ENCODE peak calls at places on chromosomes 3 and 15, in six cellular contexts. H is AG09319, N is H9, B is Peyer's patch, D is HFF-Myc, U is IMR-90. Z is an unnamed sample.

GRCh38 chr15:98597666-98598065 is 50.7 kb upstream of the IGF1R start:
- DNase-seq in B (no peak), N (no peak), U (no peak), H (no peak), D (no peak), Z (peak)

GRCh38 chr3:113084777-113085176 is 94.0 kb downstream of the GTPBP8 start:
- DNase-seq in B (no peak), D (peak), U (peak), H (peak), N (no peak), Z (no peak)

GRCh38 chr3:75001330-75001729 is 386.9 kb upstream of the CNTN3 start:
- DNase-seq in N (no peak), H (no peak), D (no peak), B (no peak), U (peak), Z (no peak)

GRCh38 chr3:25453521-25454410 is 25.7 kb downstream of the RARB start:
- DNase-seq in H (peak), B (no peak), U (peak), D (peak), N (no peak), Z (no peak)

GRCh38 chr15:60969658-60970057 is 259.4 kb downstream of the RORA start:
- DNase-seq in U (no peak), H (no peak), N (no peak), B (no peak), D (no peak), Z (no peak)

GRCh38 chr15:42914728-42915497 is 5.7 kb downstream of the TTBK2 start:
- DNase-seq in U (peak), N (no peak), H (no peak), B (no peak), D (no peak), Z (no peak)

GRCh38 chr3:120147072-120147871 is 53.0 kb upstream of the GSK3B start:
- DNase-seq in B (peak), D (no peak), H (no peak), U (no peak), N (peak), Z (peak)

GRCh38 chr3:42557849-42558248 is 23.9 kb downstream of the SEC22C start:
- DNase-seq in H (no peak), B (peak), N (no peak), D (no peak), U (no peak), Z (no peak)

GRCh38 chr3:126522363-126522788 is 1.6 kb upstream of the CHST13 start:
- DNase-seq in B (peak), N (peak), H (peak), D (peak), U (peak), Z (peak)

GRCh38 chr3:47288966-47289910 is 6.5 kb downstream of the KLHL18 start:
- DNase-seq in D (no peak), N (no peak), H (no peak), U (no peak), B (no peak), Z (no peak)

GRCh38 chr3:94336076-94336741 is 273.3 kb downstream of the NSUN3 start:
- DNase-seq in H (peak), B (no peak), D (no peak), N (peak), U (peak), Z (peak)

GRCh38 chr3:43046583-43046982 is 59.3 kb downstream of the POMGNT2 start:
- DNase-seq in D (no peak), H (no peak), N (no peak), U (no peak), B (no peak), Z (no peak)

GRCh38 chr3:165459924-165460540 is 263.8 kb upstream of the SLITRK3 start:
- DNase-seq in B (no peak), U (no peak), D (no peak), H (no peak), N (no peak), Z (no peak)

GRCh38 chr15:45481151-45481550 is 41.4 kb downstream of the SLC30A4 start:
- DNase-seq in H (no peak), B (no peak), D (no peak), U (no peak), N (no peak), Z (no peak)

GRCh38 chr3:123576119-123576518 is 8.7 kb downstream of the HACD2 start:
- DNase-seq in D (no peak), B (no peak), U (peak), N (no peak), H (no peak), Z (no peak)

GRCh38 chr3:180909369-180910127 is 2.9 kb upstream of the FXR1 start:
- DNase-seq in D (no peak), U (no peak), B (no peak), H (no peak), N (no peak), Z (no peak)

GRCh38 chr15:100712226-100712625 is 109.8 kb downstream of the ASB7 start:
- DNase-seq in U (peak), B (no peak), H (no peak), D (no peak), N (no peak), Z (no peak)

GRCh38 chr3:138438896-138439295 is 4.5 kb downstream of the ESYT3 start:
- DNase-seq in H (no peak), B (no peak), N (peak), U (no peak), D (no peak), Z (no peak)

GRCh38 chr15:39153718-39154117 is 427.2 kb upstream of the THBS1 start:
- DNase-seq in B (no peak), D (no peak), U (peak), N (no peak), H (no peak), Z (no peak)

GRCh38 chr3:179376474-179376873 is 29.0 kb downstream of the MFN1 start:
- DNase-seq in D (no peak), B (no peak), N (no peak), H (no peak), U (no peak), Z (no peak)

GRCh38 chr3:39112113-39112512 is 4.6 kb downstream of the TTC21A start:
- DNase-seq in U (no peak), H (no peak), D (no peak), N (no peak), B (no peak), Z (no peak)

GRCh38 chr3:157938154-157938774 is 168.0 kb downstream of the SHOX2 start:
- DNase-seq in U (peak), D (no peak), B (no peak), H (no peak), N (no peak), Z (no peak)

GRCh38 chr3:113278599-113278955 is 67.2 kb downstream of the BOC start:
- DNase-seq in D (no peak), H (no peak), U (no peak), B (no peak), N (no peak), Z (no peak)

GRCh38 chr3:126197854-126198584 is 17.6 kb upstream of the ALDH1L1 start:
- DNase-seq in U (peak), D (peak), B (peak), H (peak), N (peak), Z (peak)

GRCh38 chr3:48655586-48655985 is 7.1 kb downstream of the CELSR3 start:
- DNase-seq in N (no peak), H (no peak), B (peak), D (no peak), U (no peak), Z (no peak)

GRCh38 chr15:82093774-82094211 is 48.0 kb upstream of the MEX3B start:
- DNase-seq in U (peak), N (no peak), B (no peak), H (no peak), D (peak), Z (no peak)

GRCh38 chr3:58173670-58174472 is 36.9 kb downstream of the DNASE1L3 start:
- DNase-seq in U (no peak), D (no peak), N (peak), H (no peak), B (peak), Z (peak)

GRCh38 chr3:29693863-29694262 is 413.0 kb downstream of the RBMS3 start:
- DNase-seq in U (peak), B (no peak), N (peak), D (peak), H (peak), Z (peak)

GRCh38 chr3:160150066-160150465 is 75.2 kb upstream of the C3orf80 start:
- DNase-seq in B (no peak), H (no peak), D (no peak), U (no peak), N (no peak), Z (no peak)

GRCh38 chr3:26108846-26109489 is 319.1 kb downstream of the OXSM start:
- DNase-seq in H (no peak), U (no peak), N (no peak), D (no peak), B (no peak), Z (no peak)

GRCh38 chr3:113005622-113006021 is 14.8 kb downstream of the GTPBP8 start:
- DNase-seq in U (no peak), N (no peak), H (no peak), B (no peak), D (no peak), Z (no peak)

GRCh38 chr3:47134311-47134710 is 29.6 kb downstream of the SETD2 start:
- DNase-seq in U (no peak), H (no peak), D (no peak), N (no peak), B (no peak), Z (no peak)

GRCh38 chr15:52794665-52795463 is 4.7 kb upstream of the ONECUT1 start:
- DNase-seq in D (no peak), U (no peak), N (no peak), B (no peak), H (no peak), Z (no peak)

GRCh38 chr3:134074790-134075567 is 45.3 kb upstream of the SLCO2A1 start:
- DNase-seq in H (no peak), U (no peak), B (no peak), N (no peak), D (no peak), Z (no peak)

GRCh38 chr3:138477120-138477519 is 42.7 kb downstream of the ESYT3 start:
- DNase-seq in B (no peak), U (no peak), N (no peak), H (no peak), D (no peak), Z (no peak)

GRCh38 chr3:13873818-13874217 is 6.1 kb downstream of the WNT7A start:
- DNase-seq in U (no peak), N (peak), D (no peak), B (no peak), H (no peak), Z (peak)
- TF ChIP-seq CTCF in U (no peak), N (peak), D (no peak), B (no peak), H (no peak), Z (no peak)

GRCh38 chr15:64138542-64138941 is 13.0 kb upstream of the SNX22 start:
- DNase-seq in U (no peak), B (no peak), H (no peak), N (no peak), D (no peak), Z (no peak)

GRCh38 chr15:64141798-64142512 is 9.6 kb upstream of the SNX22 start:
- DNase-seq in U (no peak), B (no peak), H (no peak), N (no peak), D (no peak), Z (no peak)

GRCh38 chr15:64133619-64134018 is 17.9 kb upstream of the SNX22 start:
- DNase-seq in N (no peak), U (no peak), B (no peak), H (no peak), D (no peak), Z (no peak)

GRCh38 chr15:64134322-64134829 is 17.2 kb upstream of the SNX22 start:
- DNase-seq in N (no peak), U (peak), H (no peak), B (no peak), D (no peak), Z (no peak)

GRCh38 chr15:64137226-64137833 is 14.2 kb upstream of the SNX22 start:
- DNase-seq in N (no peak), H (no peak), B (peak), D (no peak), U (no peak), Z (no peak)
- TF ChIP-seq CTCF in N (no peak), H (no peak), B (peak), D (peak), U (no peak), Z (no peak)

DNA sequence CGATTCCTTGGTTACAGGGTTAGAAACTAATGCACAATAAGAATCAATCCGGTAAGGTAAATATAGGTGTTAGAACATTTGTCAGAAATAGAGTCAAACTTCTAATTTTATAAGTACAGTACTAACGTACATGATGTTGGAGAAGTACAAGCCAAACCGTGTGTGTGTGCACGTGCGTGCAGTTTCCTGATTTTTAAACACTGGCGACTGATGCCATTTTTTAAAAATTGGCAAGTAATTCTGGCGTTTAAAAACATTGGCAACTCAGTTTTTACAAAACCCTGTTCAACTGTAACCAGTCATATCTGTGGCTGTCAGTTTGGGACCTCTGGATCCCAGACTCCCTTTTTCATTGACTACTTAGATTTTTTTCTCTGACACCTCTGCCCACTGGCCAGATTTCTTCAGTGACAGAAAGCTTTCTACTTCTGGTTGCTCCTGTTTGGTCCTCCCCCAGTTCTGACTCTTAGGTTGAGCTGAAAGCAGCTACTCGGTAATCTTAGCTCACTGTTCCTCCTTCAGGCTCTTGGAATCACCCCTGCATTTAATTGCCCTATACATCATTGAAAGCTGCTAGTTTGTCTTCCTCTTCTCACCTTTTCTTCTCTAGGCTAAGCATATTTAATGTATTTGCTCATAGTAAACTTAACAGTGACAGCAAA is 847 bp downstream of the ATG7 start:
- DNase-seq in B (no peak), U (no peak), N (no peak), D (no peak), H (no peak), Z (no peak)
- TF ChIP-seq CTCF in B (no peak), U (no peak), N (no peak), D (no peak), H (no peak), Z (no peak)

GRCh38 chr3:127608362-127608718 is 10.1 kb downstream of the MCM2 start:
- DNase-seq in H (no peak), B (no peak), N (no peak), U (no peak), D (no peak), Z (no peak)

GRCh38 chr3:127604546-127605165 is 6.4 kb downstream of the MCM2 start:
- DNase-seq in B (no peak), D (no peak), H (no peak), N (no peak), U (no peak), Z (no peak)

GRCh38 chr3:127606086-127606805 is 8.0 kb downstream of the MCM2 start:
- DNase-seq in N (no peak), B (no peak), H (no peak), D (no peak), U (no peak), Z (no peak)

GRCh38 chr3:127607675-127608361 is 9.6 kb downstream of the MCM2 start:
- DNase-seq in U (no peak), B (no peak), D (no peak), N (no peak), H (no peak), Z (no peak)

GRCh38 chr3:127606981-127607595 is 8.9 kb downstream of the MCM2 start:
- DNase-seq in N (no peak), D (no peak), H (no peak), B (no peak), U (no peak), Z (no peak)
- TF ChIP-seq CTCF in N (no peak), D (no peak), H (no peak), B (no peak), U (no peak), Z (no peak)

DNA sequence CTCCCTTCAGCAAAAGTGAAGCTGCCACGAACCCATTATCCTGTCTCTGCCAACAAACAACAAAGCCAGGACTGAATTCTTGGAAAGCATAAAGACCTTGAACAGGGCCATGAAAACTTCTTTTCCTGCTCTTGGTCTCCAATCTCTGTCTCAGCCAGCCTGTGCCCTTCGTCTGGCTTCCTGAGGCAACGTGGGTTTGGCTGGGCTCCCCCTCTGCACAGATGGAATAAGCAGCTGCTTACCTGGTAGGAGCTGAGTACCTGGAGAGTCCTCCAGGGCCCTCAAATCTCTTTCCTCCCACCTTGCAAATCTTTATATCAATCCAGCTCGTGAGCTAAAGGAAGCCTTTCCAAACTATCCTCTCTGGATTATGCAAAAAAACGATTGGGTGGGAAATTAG is 97.6 kb upstream of the PSMD6 start:
- DNase-seq in B (no peak), D (no peak), H (no peak), N (no peak), U (no peak), Z (no peak)
- TF ChIP-seq CTCF in B (no peak), D (no peak), H (no peak), N (no peak), U (no peak), Z (no peak)

GRCh38 chr3:186722457-186722856 is 5.3 kb downstream of the KNG1 start:
- DNase-seq in B (no peak), D (no peak), N (peak), H (no peak), U (no peak), Z (peak)
- TF ChIP-seq CTCF in B (no peak), D (peak), N (peak), H (peak), U (no peak), Z (no peak)

DNA sequence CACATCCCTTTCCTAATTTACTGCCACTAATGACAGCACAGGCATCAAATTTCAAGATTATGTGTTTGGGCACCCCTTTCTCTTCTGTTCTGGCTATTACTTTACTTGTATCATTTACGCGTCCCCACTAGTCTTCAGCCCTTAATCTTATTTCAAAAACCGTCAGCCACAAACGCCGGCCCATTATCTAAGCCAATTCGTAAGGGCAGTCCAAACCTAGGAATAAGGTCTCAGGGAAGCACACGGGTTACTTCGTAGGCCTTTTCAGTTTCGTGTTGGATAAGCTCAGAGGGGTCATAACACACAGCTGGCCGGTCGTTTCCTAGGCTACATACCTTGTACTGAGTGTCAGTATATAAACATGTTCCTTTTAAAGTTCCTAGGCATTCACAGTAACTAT is 5.1 kb upstream of the DNAAF4 start:
- DNase-seq in H (no peak), N (no peak), U (no peak), B (no peak), D (no peak), Z (no peak)
- TF ChIP-seq CTCF in H (no peak), N (no peak), U (no peak), B (no peak), D (no peak), Z (no peak)

Z was measured in neural progenitor cell.